ENCODE peak calls at places on chromosomes 4 and X, in seven cellular contexts. One of them, this sample, is unnamed.

GRCh38 chr4:16439771-16440170 is 213.5 kb upstream of the TAPT1 start:
- DNase-seq in A172: no peak
- DNase-seq in GM06990: no peak
- DNase-seq in ascending aorta: no peak
- DNase-seq in Kasumi-1: no peak
- DNase-seq in iris pigment epithelial cell: no peak
- DNase-seq in amygdala: no peak
- DNase-seq in this sample: no peak

GRCh38 chr4:42361475-42361874 is 35.8 kb upstream of the SHISA3 start:
- DNase-seq in iris pigment epithelial cell: no peak
- DNase-seq in Kasumi-1: no peak
- DNase-seq in amygdala: no peak
- DNase-seq in ascending aorta: no peak
- DNase-seq in A172: no peak
- DNase-seq in GM06990: no peak
- DNase-seq in this sample: no peak

GRCh38 chrX:136718091-136718490 is 62.6 kb downstream of the ARHGEF6 start:
- DNase-seq in GM06990: no peak
- DNase-seq in Kasumi-1: no peak
- DNase-seq in iris pigment epithelial cell: no peak
- DNase-seq in amygdala: no peak
- DNase-seq in A172: no peak
- DNase-seq in ascending aorta: no peak
- DNase-seq in this sample: no peak

GRCh38 chr4:82372502-82372873 is 1.3 kb downstream of the HNRNPD start:
- DNase-seq in Kasumi-1: peak
- DNase-seq in iris pigment epithelial cell: peak
- DNase-seq in A172: peak
- DNase-seq in GM06990: no peak
- DNase-seq in amygdala: no peak
- DNase-seq in ascending aorta: no peak
- DNase-seq in this sample: no peak

GRCh38 chr4:15378055-15378454 is 49.8 kb upstream of the C1QTNF7 start:
- DNase-seq in GM06990: no peak
- DNase-seq in A172: no peak
- DNase-seq in Kasumi-1: no peak
- DNase-seq in ascending aorta: no peak
- DNase-seq in iris pigment epithelial cell: peak
- DNase-seq in amygdala: no peak
- DNase-seq in this sample: no peak

GRCh38 chrX:100931218-100931924 is 2.7 kb upstream of the XKRX start:
- DNase-seq in GM06990: peak
- DNase-seq in amygdala: no peak
- DNase-seq in A172: no peak
- DNase-seq in ascending aorta: no peak
- DNase-seq in Kasumi-1: no peak
- DNase-seq in iris pigment epithelial cell: no peak
- DNase-seq in this sample: no peak

GRCh38 chrX:45274576-45274975 is 73.9 kb upstream of the DIPK2B start:
- DNase-seq in Kasumi-1: no peak
- DNase-seq in iris pigment epithelial cell: peak
- DNase-seq in A172: no peak
- DNase-seq in ascending aorta: no peak
- DNase-seq in amygdala: no peak
- DNase-seq in GM06990: no peak
- DNase-seq in this sample: no peak

GRCh38 chrX:134676440-134676839 is 18.2 kb upstream of the PLAC1 start:
- DNase-seq in A172: peak
- DNase-seq in iris pigment epithelial cell: peak
- DNase-seq in Kasumi-1: no peak
- DNase-seq in ascending aorta: no peak
- DNase-seq in amygdala: no peak
- DNase-seq in GM06990: no peak
- DNase-seq in this sample: no peak

GRCh38 chr4:128542047-128542446 is 254.4 kb upstream of the PGRMC2 start:
- DNase-seq in iris pigment epithelial cell: no peak
- DNase-seq in amygdala: no peak
- DNase-seq in GM06990: no peak
- DNase-seq in ascending aorta: no peak
- DNase-seq in Kasumi-1: no peak
- DNase-seq in A172: no peak
- DNase-seq in this sample: no peak

GRCh38 chr4:1164040-1164439 is 8.3 kb downstream of the SPON2 start:
- DNase-seq in ascending aorta: no peak
- DNase-seq in iris pigment epithelial cell: no peak
- DNase-seq in GM06990: no peak
- DNase-seq in Kasumi-1: no peak
- DNase-seq in amygdala: no peak
- DNase-seq in A172: no peak
- DNase-seq in this sample: no peak

GRCh38 chrX:41686788-41687187 is 2.0 kb upstream of the GPR34 start:
- DNase-seq in GM06990: peak
- DNase-seq in amygdala: no peak
- DNase-seq in iris pigment epithelial cell: no peak
- DNase-seq in A172: no peak
- DNase-seq in Kasumi-1: peak
- DNase-seq in ascending aorta: no peak
- DNase-seq in this sample: no peak

GRCh38 chrX:113514906-113515305 is 674.3 kb upstream of the AMOT start:
- DNase-seq in iris pigment epithelial cell: no peak
- DNase-seq in Kasumi-1: no peak
- DNase-seq in amygdala: no peak
- DNase-seq in ascending aorta: no peak
- DNase-seq in GM06990: no peak
- DNase-seq in A172: no peak
- DNase-seq in this sample: no peak

GRCh38 chr4:111398906-111399330 is 746.3 kb upstream of the FAM241A start:
- DNase-seq in GM06990: no peak
- DNase-seq in iris pigment epithelial cell: peak
- DNase-seq in ascending aorta: no peak
- DNase-seq in amygdala: no peak
- DNase-seq in A172: no peak
- DNase-seq in Kasumi-1: no peak
- DNase-seq in this sample: no peak

GRCh38 chr4:168917150-168917779 is 92.8 kb downstream of the CBR4 start:
- DNase-seq in A172: peak
- DNase-seq in iris pigment epithelial cell: peak
- DNase-seq in GM06990: peak
- DNase-seq in amygdala: no peak
- DNase-seq in Kasumi-1: peak
- DNase-seq in ascending aorta: no peak
- DNase-seq in this sample: no peak

GRCh38 chr4:61517144-61517543 is 317.0 kb downstream of the ADGRL3 start:
- DNase-seq in iris pigment epithelial cell: no peak
- DNase-seq in Kasumi-1: no peak
- DNase-seq in A172: no peak
- DNase-seq in amygdala: no peak
- DNase-seq in GM06990: peak
- DNase-seq in ascending aorta: no peak
- DNase-seq in this sample: no peak

GRCh38 chrX:129523076-129524055 is at the start of gene SMARCA1:
- DNase-seq in A172: peak
- DNase-seq in amygdala: peak
- DNase-seq in GM06990: no peak
- DNase-seq in iris pigment epithelial cell: peak
- DNase-seq in Kasumi-1: no peak
- DNase-seq in ascending aorta: no peak
- DNase-seq in this sample: no peak

GRCh38 chr4:535181-535923 is 36.3 kb downstream of the PIGG start:
- DNase-seq in Kasumi-1: no peak
- DNase-seq in iris pigment epithelial cell: no peak
- DNase-seq in A172: no peak
- DNase-seq in GM06990: no peak
- DNase-seq in ascending aorta: no peak
- DNase-seq in amygdala: no peak
- DNase-seq in this sample: no peak